ENCODE peak calls at places on chromosomes 3 and 15, in six cellular contexts. One of them, this sample, is unnamed.

GRCh38 chr3:177946515-177946914 is 589.7 kb upstream of the KCNMB2 start:
- DNase-seq in GM23248: peak
- DNase-seq in hepatocyte: no peak
- DNase-seq in GM23338: no peak
- DNase-seq in neural progenitor cell: no peak
- DNase-seq in SK-N-SH: no peak
- DNase-seq in this sample: peak

GRCh38 chr3:175378348-175378747 is 519.2 kb downstream of the NAALADL2 start:
- DNase-seq in GM23248: no peak
- DNase-seq in hepatocyte: no peak
- DNase-seq in GM23338: no peak
- DNase-seq in neural progenitor cell: no peak
- DNase-seq in SK-N-SH: no peak
- DNase-seq in this sample: no peak

GRCh38 chr3:57892423-57892822 is 115.8 kb upstream of the FLNB start:
- DNase-seq in GM23248: peak
- DNase-seq in hepatocyte: no peak
- DNase-seq in GM23338: no peak
- DNase-seq in neural progenitor cell: no peak
- DNase-seq in SK-N-SH: no peak
- DNase-seq in this sample: no peak

GRCh38 chr3:15368561-15369135 is 36.3 kb upstream of the SH3BP5 start:
- DNase-seq in GM23248: no peak
- DNase-seq in hepatocyte: no peak
- DNase-seq in GM23338: no peak
- DNase-seq in neural progenitor cell: no peak
- DNase-seq in SK-N-SH: no peak
- DNase-seq in this sample: no peak

GRCh38 chr3:9686703-9687102 is 16.9 kb upstream of the CPNE9 start:
- DNase-seq in GM23248: no peak
- DNase-seq in hepatocyte: no peak
- DNase-seq in GM23338: no peak
- DNase-seq in neural progenitor cell: no peak
- DNase-seq in SK-N-SH: no peak
- DNase-seq in this sample: no peak

GRCh38 chr15:25693321-25694237 is 169.5 kb downstream of the ATP10A start:
- DNase-seq in GM23248: peak
- DNase-seq in hepatocyte: peak
- DNase-seq in GM23338: peak
- DNase-seq in neural progenitor cell: peak
- DNase-seq in SK-N-SH: peak
- DNase-seq in this sample: peak

GRCh38 chr15:78004919-78005634 is 72.4 kb downstream of the TBC1D2B start:
- DNase-seq in GM23248: peak
- DNase-seq in hepatocyte: peak
- DNase-seq in GM23338: no peak
- DNase-seq in neural progenitor cell: no peak
- DNase-seq in SK-N-SH: peak
- DNase-seq in this sample: peak

GRCh38 chr3:171950373-171950772 is 89.0 kb upstream of the FNDC3B start:
- DNase-seq in GM23248: peak
- DNase-seq in hepatocyte: no peak
- DNase-seq in GM23338: peak
- DNase-seq in neural progenitor cell: peak
- DNase-seq in SK-N-SH: peak
- DNase-seq in this sample: peak

GRCh38 chr3:160400048-160400630 is 689 bp downstream of the SMC4 start:
- DNase-seq in GM23248: peak
- DNase-seq in hepatocyte: peak
- DNase-seq in GM23338: peak
- DNase-seq in neural progenitor cell: peak
- DNase-seq in SK-N-SH: peak
- DNase-seq in this sample: peak

GRCh38 chr3:33041909-33042308 is 55.0 kb downstream of the GLB1 start:
- DNase-seq in GM23248: no peak
- DNase-seq in hepatocyte: no peak
- DNase-seq in GM23338: no peak
- DNase-seq in neural progenitor cell: no peak
- DNase-seq in SK-N-SH: no peak
- DNase-seq in this sample: no peak

GRCh38 chr15:57591822-57592367 is at the start of gene MYZAP:
- DNase-seq in GM23248: peak
- DNase-seq in hepatocyte: peak
- DNase-seq in GM23338: peak
- DNase-seq in neural progenitor cell: peak
- DNase-seq in SK-N-SH: peak
- DNase-seq in this sample: peak

GRCh38 chr3:25664066-25664809 is 469 bp downstream of the TOP2B start:
- DNase-seq in GM23248: peak
- DNase-seq in hepatocyte: peak
- DNase-seq in GM23338: peak
- DNase-seq in neural progenitor cell: peak
- DNase-seq in SK-N-SH: peak
- DNase-seq in this sample: peak

GRCh38 chr3:39387411-39387975 is 4.3 kb downstream of the SLC25A38 start:
- DNase-seq in GM23248: no peak
- DNase-seq in hepatocyte: no peak
- DNase-seq in GM23338: no peak
- DNase-seq in neural progenitor cell: no peak
- DNase-seq in SK-N-SH: no peak
- DNase-seq in this sample: no peak

GRCh38 chr3:15858547-15859506 is 61.0 kb upstream of the ANKRD28 start:
- DNase-seq in GM23248: peak
- DNase-seq in hepatocyte: peak
- DNase-seq in GM23338: peak
- DNase-seq in neural progenitor cell: peak
- DNase-seq in SK-N-SH: peak
- DNase-seq in this sample: peak

GRCh38 chr15:28191832-28192231 is 92.7 kb upstream of the OCA2 start:
- DNase-seq in GM23248: peak
- DNase-seq in hepatocyte: peak
- DNase-seq in GM23338: peak
- DNase-seq in neural progenitor cell: peak
- DNase-seq in SK-N-SH: peak
- DNase-seq in this sample: peak

GRCh38 chr3:159635047-159635641 is 353.5 kb upstream of the IL12A start:
- DNase-seq in GM23248: peak
- DNase-seq in hepatocyte: peak
- DNase-seq in GM23338: no peak
- DNase-seq in neural progenitor cell: no peak
- DNase-seq in SK-N-SH: no peak
- DNase-seq in this sample: peak

GRCh38 chr15:59583088-59583487 is 28.5 kb upstream of the GCNT3 start:
- DNase-seq in GM23248: no peak
- DNase-seq in hepatocyte: no peak
- DNase-seq in GM23338: no peak
- DNase-seq in neural progenitor cell: no peak
- DNase-seq in SK-N-SH: no peak
- DNase-seq in this sample: no peak

GRCh38 chr3:109532257-109533216 is 195.2 kb upstream of the DPPA4 start:
- DNase-seq in GM23248: peak
- DNase-seq in hepatocyte: peak
- DNase-seq in GM23338: peak
- DNase-seq in neural progenitor cell: peak
- DNase-seq in SK-N-SH: peak
- DNase-seq in this sample: peak

GRCh38 chr15:48190932-48191573 is 412 bp upstream of the CTXN2 start:
- DNase-seq in GM23248: peak
- DNase-seq in hepatocyte: peak
- DNase-seq in GM23338: peak
- DNase-seq in neural progenitor cell: peak
- DNase-seq in SK-N-SH: peak
- DNase-seq in this sample: peak

GRCh38 chr15:74233864-74234597 is 2.1 kb upstream of the CCDC33 start:
- DNase-seq in GM23248: peak
- DNase-seq in hepatocyte: no peak
- DNase-seq in GM23338: no peak
- DNase-seq in neural progenitor cell: no peak
- DNase-seq in SK-N-SH: peak
- DNase-seq in this sample: no peak

GRCh38 chr15:45705510-45706473 is 71.0 kb downstream of the SQOR start:
- DNase-seq in GM23248: peak
- DNase-seq in hepatocyte: peak
- DNase-seq in GM23338: peak
- DNase-seq in neural progenitor cell: peak
- DNase-seq in SK-N-SH: peak
- DNase-seq in this sample: peak

GRCh38 chr15:100766225-100767001 is 113.2 kb upstream of the ALDH1A3 start:
- DNase-seq in GM23248: no peak
- DNase-seq in hepatocyte: no peak
- DNase-seq in GM23338: no peak
- DNase-seq in neural progenitor cell: peak
- DNase-seq in SK-N-SH: peak
- DNase-seq in this sample: no peak

GRCh38 chr15:77858677-77859490 is 218.6 kb downstream of the TBC1D2B start:
- DNase-seq in GM23248: no peak
- DNase-seq in hepatocyte: no peak
- DNase-seq in GM23338: no peak
- DNase-seq in neural progenitor cell: no peak
- DNase-seq in SK-N-SH: no peak
- DNase-seq in this sample: no peak

DNA sequence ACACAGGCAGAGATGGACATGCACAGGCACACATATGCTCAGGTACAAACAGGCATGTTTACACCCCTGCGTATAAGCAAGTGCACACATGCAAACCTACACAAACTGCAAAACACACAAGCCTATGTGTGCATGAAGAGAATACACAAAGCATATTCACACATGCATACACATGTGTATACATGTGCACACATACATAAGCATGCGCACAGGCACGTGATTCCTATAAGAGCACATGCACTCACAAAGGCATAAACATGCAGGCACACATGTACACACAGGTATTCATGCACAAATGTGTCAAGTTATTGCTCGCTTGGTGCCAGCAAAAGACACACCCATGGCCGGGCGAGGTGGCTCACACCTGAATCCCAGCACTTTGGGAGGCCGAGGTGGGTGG is 1.4 kb upstream of the GNAT1 start:
- DNase-seq in GM23248: no peak
- DNase-seq in hepatocyte: no peak
- DNase-seq in GM23338: no peak
- DNase-seq in neural progenitor cell: no peak
- DNase-seq in SK-N-SH: no peak
- DNase-seq in this sample: no peak
- H2AFZ ChIP-seq in GM23248: no peak
- H2AFZ ChIP-seq in hepatocyte: no peak
- H2AFZ ChIP-seq in GM23338: no peak
- H2AFZ ChIP-seq in neural progenitor cell: no peak
- H2AFZ ChIP-seq in SK-N-SH: no peak
- H2AFZ ChIP-seq in this sample: no peak

GRCh38 chr3:169610888-169611291 is 52.6 kb downstream of the MECOM start:
- DNase-seq in GM23248: no peak
- DNase-seq in hepatocyte: no peak
- DNase-seq in GM23338: no peak
- DNase-seq in neural progenitor cell: no peak
- DNase-seq in SK-N-SH: no peak
- DNase-seq in this sample: no peak

GRCh38 chr3:169613053-169613803 is 50.3 kb downstream of the MECOM start:
- DNase-seq in GM23248: no peak
- DNase-seq in hepatocyte: no peak
- DNase-seq in GM23338: no peak
- DNase-seq in neural progenitor cell: no peak
- DNase-seq in SK-N-SH: no peak
- DNase-seq in this sample: no peak

GRCh38 chr3:169615833-169616232 is 47.7 kb downstream of the MECOM start:
- DNase-seq in GM23248: no peak
- DNase-seq in hepatocyte: no peak
- DNase-seq in GM23338: no peak
- DNase-seq in neural progenitor cell: no peak
- DNase-seq in SK-N-SH: no peak
- DNase-seq in this sample: no peak

GRCh38 chr3:169618894-169619792 is 44.4 kb downstream of the MECOM start:
- DNase-seq in GM23248: no peak
- DNase-seq in hepatocyte: peak
- DNase-seq in GM23338: no peak
- DNase-seq in neural progenitor cell: no peak
- DNase-seq in SK-N-SH: no peak
- DNase-seq in this sample: no peak

DNA sequence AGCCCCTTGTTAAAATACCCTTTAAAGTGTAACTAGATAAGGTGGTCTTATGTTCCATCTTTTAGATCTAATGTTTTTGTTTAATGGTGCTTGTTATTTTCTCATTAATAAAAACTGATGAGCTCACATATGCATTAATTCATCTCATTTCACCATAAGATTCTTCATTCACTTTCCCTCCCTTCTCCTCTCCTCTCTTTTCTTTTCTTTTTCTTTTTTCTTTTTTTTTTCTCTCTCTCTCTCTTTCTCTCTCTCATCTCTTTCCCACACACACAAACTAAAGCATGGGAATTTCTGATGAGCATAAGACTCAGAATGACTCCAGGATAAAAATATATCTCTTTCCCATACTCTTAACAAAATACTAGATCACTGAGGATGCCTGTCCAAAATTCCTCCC is 49.6 kb downstream of the MECOM start:
- DNase-seq in GM23248: no peak
- DNase-seq in hepatocyte: no peak
- DNase-seq in GM23338: no peak
- DNase-seq in neural progenitor cell: no peak
- DNase-seq in SK-N-SH: no peak
- DNase-seq in this sample: no peak
- H2AFZ ChIP-seq in GM23248: no peak
- H2AFZ ChIP-seq in hepatocyte: no peak
- H2AFZ ChIP-seq in GM23338: no peak
- H2AFZ ChIP-seq in neural progenitor cell: no peak
- H2AFZ ChIP-seq in SK-N-SH: no peak
- H2AFZ ChIP-seq in this sample: no peak

DNA sequence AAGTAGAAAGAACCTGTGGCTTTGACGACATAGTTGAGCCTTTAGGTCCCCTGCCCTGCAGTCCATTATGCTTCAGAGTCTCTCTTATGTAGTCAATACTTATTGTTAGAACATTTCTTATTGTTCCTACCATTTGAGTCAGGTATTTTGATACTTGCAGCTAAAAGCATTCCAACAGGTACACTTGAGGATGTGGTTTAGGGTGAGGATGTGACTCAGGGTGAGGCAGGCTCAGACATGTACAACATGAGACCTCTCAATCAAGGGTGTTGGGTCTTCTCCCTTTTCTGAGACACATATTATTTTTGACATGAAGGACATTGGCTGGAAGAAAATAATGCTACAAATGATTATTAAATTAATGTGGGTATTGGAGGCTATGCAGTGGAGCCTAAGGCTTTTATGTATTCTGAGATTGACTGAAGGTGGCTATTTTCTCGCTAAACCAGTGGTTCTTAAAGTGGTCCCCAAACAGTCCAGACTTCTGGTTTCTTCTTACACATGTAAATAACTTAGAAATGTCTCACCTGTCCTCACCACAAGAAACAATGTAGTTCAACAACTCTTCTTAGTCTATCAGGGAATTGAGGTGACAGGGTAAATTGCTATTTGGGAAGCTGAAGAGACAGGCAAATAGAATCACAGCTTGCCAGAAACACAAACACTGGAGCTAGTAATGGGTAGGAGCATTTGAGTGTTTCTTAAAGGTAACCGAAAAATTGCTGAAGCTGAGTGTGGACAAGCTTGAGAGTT is 135.5 kb upstream of the ZPLD1 start:
- DNase-seq in GM23248: no peak
- DNase-seq in hepatocyte: no peak
- DNase-seq in GM23338: no peak
- DNase-seq in neural progenitor cell: no peak
- DNase-seq in SK-N-SH: no peak
- DNase-seq in this sample: no peak
- H2AFZ ChIP-seq in GM23248: no peak
- H2AFZ ChIP-seq in hepatocyte: no peak
- H2AFZ ChIP-seq in GM23338: no peak
- H2AFZ ChIP-seq in neural progenitor cell: peak
- H2AFZ ChIP-seq in SK-N-SH: no peak
- H2AFZ ChIP-seq in this sample: no peak

GRCh38 chr3:152073267-152073666 is 195.5 kb upstream of the MBNL1 start:
- DNase-seq in GM23248: peak
- DNase-seq in hepatocyte: no peak
- DNase-seq in GM23338: no peak
- DNase-seq in neural progenitor cell: no peak
- DNase-seq in SK-N-SH: peak
- DNase-seq in this sample: peak
- H2AFZ ChIP-seq in GM23248: peak
- H2AFZ ChIP-seq in hepatocyte: no peak
- H2AFZ ChIP-seq in GM23338: no peak
- H2AFZ ChIP-seq in neural progenitor cell: no peak
- H2AFZ ChIP-seq in SK-N-SH: peak
- H2AFZ ChIP-seq in this sample: no peak

This sample was measured in fibroblast of lung.